ENCODE peak calls at places on chromosomes 12 and 14, in five cellular contexts. M, Y, R, T and I are unnamed samples.

GRCh38 chr12:44774815-44775411 is 101.2 kb downstream of the NELL2 start:
- DNase-seq in R (peak), Y (peak), M (no peak), T (no peak), I (no peak)

GRCh38 chr12:9118161-9118560 is 2.4 kb upstream of the A2M start:
- DNase-seq in M (no peak), T (no peak), Y (peak), R (no peak), I (no peak)

GRCh38 chr14:32625211-32625610 is 296.1 kb downstream of the AKAP6 start:
- DNase-seq in M (no peak), R (no peak), Y (no peak), T (no peak), I (no peak)

GRCh38 chr12:97921957-97922722 is 459.5 kb downstream of the RMST start:
- DNase-seq in M (no peak), R (no peak), Y (no peak), T (peak), I (no peak)

GRCh38 chr12:110117948-110118685 is 6.0 kb upstream of the IFT81 start:
- DNase-seq in R (no peak), T (no peak), M (no peak), Y (no peak), I (no peak)

GRCh38 chr12:56020437-56021189 is at the start of gene IKZF4:
- DNase-seq in Y (no peak), R (no peak), M (no peak), T (no peak), I (no peak)

GRCh38 chr14:58772061-58772604 is 134.4 kb downstream of the DACT1 start:
- DNase-seq in T (no peak), Y (no peak), R (no peak), M (no peak), I (no peak)

GRCh38 chr12:14995583-14996425 is 23.0 kb downstream of the PDE6H start:
- DNase-seq in M (no peak), Y (peak), R (no peak), T (peak), I (peak)

GRCh38 chr14:75543786-75544185 is 21.5 kb downstream of the BATF start:
- DNase-seq in T (no peak), M (no peak), R (no peak), Y (no peak), I (no peak)

GRCh38 chr12:112778400-112778799 is 13.1 kb upstream of the RPH3A start:
- DNase-seq in R (no peak), T (no peak), M (no peak), Y (no peak), I (no peak)

GRCh38 chr12:42325326-42325775 is 543 bp downstream of the ZCRB1 start:
- DNase-seq in Y (no peak), R (no peak), T (no peak), M (no peak), I (no peak)

GRCh38 chr14:102866982-102867761 is 55.3 kb upstream of the AMN start:
- DNase-seq in M (no peak), T (no peak), R (no peak), Y (no peak), I (no peak)

GRCh38 chr14:74525361-74525851 is 31.8 kb downstream of the ISCA2 start:
- DNase-seq in R (no peak), M (no peak), T (no peak), Y (peak), I (no peak)

GRCh38 chr12:118299791-118300460 is 72.8 kb downstream of the TAOK3 start:
- DNase-seq in M (no peak), T (no peak), R (no peak), Y (no peak), I (no peak)

GRCh38 chr14:96940009-96940408 is 142.8 kb downstream of the VRK1 start:
- DNase-seq in R (no peak), M (no peak), T (no peak), Y (peak), I (no peak)

GRCh38 chr12:109102491-109102890 is 5.1 kb downstream of the UNG start:
- DNase-seq in Y (no peak), M (no peak), R (no peak), T (no peak), I (no peak)

GRCh38 chr14:44297437-44297836 is 209.6 kb downstream of the FSCB start:
- DNase-seq in R (no peak), Y (no peak), T (no peak), M (no peak), I (peak)